ENCODE peak calls at places on chromosomes 6 and 20, in eight cellular contexts. One of them, this sample, is unnamed.

GRCh38 chr20:8049321-8049720 is 29.8 kb upstream of the TMX4 start:
- DNase-seq in choroid plexus epithelial cell: no peak
- DNase-seq in CD8-positive, alpha-beta memory T cell: no peak
- DNase-seq in HCT116: no peak
- DNase-seq in AG04450: no peak
- DNase-seq in keratinocyte: no peak
- DNase-seq in aorta: no peak
- DNase-seq in GM12878: no peak
- DNase-seq in this sample: no peak

GRCh38 chr20:58293453-58293852 is 16.1 kb upstream of the RAB22A start:
- DNase-seq in choroid plexus epithelial cell: no peak
- DNase-seq in CD8-positive, alpha-beta memory T cell: no peak
- DNase-seq in HCT116: no peak
- DNase-seq in AG04450: no peak
- DNase-seq in keratinocyte: no peak
- DNase-seq in aorta: no peak
- DNase-seq in GM12878: no peak
- DNase-seq in this sample: no peak

GRCh38 chr6:77368660-77369313 is 94.5 kb downstream of the HTR1B start:
- DNase-seq in choroid plexus epithelial cell: peak
- DNase-seq in CD8-positive, alpha-beta memory T cell: no peak
- DNase-seq in HCT116: peak
- DNase-seq in AG04450: no peak
- DNase-seq in keratinocyte: no peak
- DNase-seq in aorta: peak
- DNase-seq in GM12878: no peak
- DNase-seq in this sample: no peak

GRCh38 chr6:46509981-46510510 is 18.8 kb upstream of the RCAN2 start:
- DNase-seq in choroid plexus epithelial cell: no peak
- DNase-seq in CD8-positive, alpha-beta memory T cell: no peak
- DNase-seq in HCT116: no peak
- DNase-seq in AG04450: no peak
- DNase-seq in keratinocyte: no peak
- DNase-seq in aorta: no peak
- DNase-seq in GM12878: no peak
- DNase-seq in this sample: no peak

GRCh38 chr6:133741375-133741861 is 147.5 kb upstream of the TCF21 start:
- DNase-seq in choroid plexus epithelial cell: peak
- DNase-seq in CD8-positive, alpha-beta memory T cell: no peak
- DNase-seq in HCT116: peak
- DNase-seq in AG04450: no peak
- DNase-seq in keratinocyte: no peak
- DNase-seq in aorta: no peak
- DNase-seq in GM12878: no peak
- DNase-seq in this sample: no peak

GRCh38 chr6:21918081-21918480 is 324.5 kb downstream of the SOX4 start:
- DNase-seq in choroid plexus epithelial cell: no peak
- DNase-seq in CD8-positive, alpha-beta memory T cell: no peak
- DNase-seq in HCT116: no peak
- DNase-seq in AG04450: no peak
- DNase-seq in keratinocyte: no peak
- DNase-seq in aorta: no peak
- DNase-seq in GM12878: no peak
- DNase-seq in this sample: no peak

GRCh38 chr20:23350855-23351838 is 556 bp downstream of the NXT1 start:
- DNase-seq in choroid plexus epithelial cell: peak
- DNase-seq in CD8-positive, alpha-beta memory T cell: peak
- DNase-seq in HCT116: peak
- DNase-seq in AG04450: no peak
- DNase-seq in keratinocyte: no peak
- DNase-seq in aorta: peak
- DNase-seq in GM12878: no peak
- DNase-seq in this sample: no peak

GRCh38 chr20:33940701-33941100 is 53.0 kb upstream of the RALY start:
- DNase-seq in choroid plexus epithelial cell: no peak
- DNase-seq in CD8-positive, alpha-beta memory T cell: no peak
- DNase-seq in HCT116: no peak
- DNase-seq in AG04450: no peak
- DNase-seq in keratinocyte: no peak
- DNase-seq in aorta: no peak
- DNase-seq in GM12878: no peak
- DNase-seq in this sample: no peak

DNA sequence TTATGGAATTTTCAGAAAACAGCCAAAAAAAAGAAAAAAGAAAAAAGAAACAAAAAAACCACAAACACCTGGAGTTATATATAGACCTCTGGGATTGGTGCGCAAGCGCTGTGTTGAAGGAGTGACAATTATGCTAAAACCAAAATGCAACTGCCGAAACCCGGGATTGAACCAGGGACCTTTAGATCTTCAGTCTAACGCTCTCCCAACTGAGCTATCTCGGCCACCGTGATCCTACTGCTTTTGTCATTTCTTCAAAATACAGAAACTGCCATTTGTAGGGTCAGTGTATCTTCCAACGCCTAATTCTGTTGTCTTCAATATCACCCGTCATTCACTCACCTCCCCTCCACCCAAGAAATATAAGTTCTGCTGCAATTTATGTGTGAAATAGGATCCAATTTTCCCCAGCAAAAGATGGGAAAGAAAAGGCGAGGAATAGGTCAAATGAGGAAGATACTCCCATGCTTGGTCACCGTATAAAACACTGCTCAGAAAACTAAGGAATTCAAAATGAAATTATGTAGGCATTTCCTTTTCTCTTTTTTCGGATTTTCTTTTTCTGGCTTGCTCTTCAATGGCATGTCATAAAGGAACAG is 116.0 kb downstream of the TRIM27 start:
- DNase-seq in choroid plexus epithelial cell: peak
- DNase-seq in CD8-positive, alpha-beta memory T cell: no peak
- DNase-seq in HCT116: peak
- DNase-seq in AG04450: no peak
- DNase-seq in keratinocyte: no peak
- DNase-seq in aorta: no peak
- DNase-seq in GM12878: no peak
- DNase-seq in this sample: no peak
- H3K4me3 ChIP-seq in choroid plexus epithelial cell: peak
- H3K4me3 ChIP-seq in CD8-positive, alpha-beta memory T cell: no peak
- H3K4me3 ChIP-seq in HCT116: no peak
- H3K4me3 ChIP-seq in AG04450: peak
- H3K4me3 ChIP-seq in keratinocyte: peak
- H3K4me3 ChIP-seq in aorta: no peak
- H3K4me3 ChIP-seq in GM12878: peak
- H3K4me3 ChIP-seq in this sample: no peak

GRCh38 chr20:62832951-62833391 is 16.1 kb downstream of the COL9A3 start:
- DNase-seq in choroid plexus epithelial cell: no peak
- DNase-seq in CD8-positive, alpha-beta memory T cell: no peak
- DNase-seq in HCT116: no peak
- DNase-seq in AG04450: no peak
- DNase-seq in keratinocyte: no peak
- DNase-seq in aorta: peak
- DNase-seq in GM12878: no peak
- DNase-seq in this sample: no peak
- H3K4me3 ChIP-seq in choroid plexus epithelial cell: no peak
- H3K4me3 ChIP-seq in CD8-positive, alpha-beta memory T cell: no peak
- H3K4me3 ChIP-seq in HCT116: peak
- H3K4me3 ChIP-seq in AG04450: no peak
- H3K4me3 ChIP-seq in keratinocyte: no peak
- H3K4me3 ChIP-seq in aorta: no peak
- H3K4me3 ChIP-seq in GM12878: no peak
- H3K4me3 ChIP-seq in this sample: peak

GRCh38 chr6:10146723-10147451 is 268.0 kb downstream of the TFAP2A start:
- DNase-seq in choroid plexus epithelial cell: peak
- DNase-seq in CD8-positive, alpha-beta memory T cell: no peak
- DNase-seq in HCT116: peak
- DNase-seq in AG04450: no peak
- DNase-seq in keratinocyte: no peak
- DNase-seq in aorta: no peak
- DNase-seq in GM12878: peak
- DNase-seq in this sample: peak
- H3K4me3 ChIP-seq in choroid plexus epithelial cell: no peak
- H3K4me3 ChIP-seq in CD8-positive, alpha-beta memory T cell: no peak
- H3K4me3 ChIP-seq in HCT116: peak
- H3K4me3 ChIP-seq in AG04450: no peak
- H3K4me3 ChIP-seq in keratinocyte: no peak
- H3K4me3 ChIP-seq in aorta: no peak
- H3K4me3 ChIP-seq in GM12878: peak
- H3K4me3 ChIP-seq in this sample: peak

GRCh38 chr6:28785962-28786679 is 137.7 kb downstream of the TRIM27 start:
- DNase-seq in choroid plexus epithelial cell: no peak
- DNase-seq in CD8-positive, alpha-beta memory T cell: no peak
- DNase-seq in HCT116: no peak
- DNase-seq in AG04450: no peak
- DNase-seq in keratinocyte: no peak
- DNase-seq in aorta: no peak
- DNase-seq in GM12878: no peak
- DNase-seq in this sample: no peak
- H3K4me3 ChIP-seq in choroid plexus epithelial cell: no peak
- H3K4me3 ChIP-seq in CD8-positive, alpha-beta memory T cell: no peak
- H3K4me3 ChIP-seq in HCT116: no peak
- H3K4me3 ChIP-seq in AG04450: no peak
- H3K4me3 ChIP-seq in keratinocyte: no peak
- H3K4me3 ChIP-seq in aorta: no peak
- H3K4me3 ChIP-seq in GM12878: no peak
- H3K4me3 ChIP-seq in this sample: no peak

This sample was measured in GM12864.